ENCODE peak calls at places on chromosomes 12 and 14, in four cellular contexts. C is gastrocnemius medialis, F is K562, D is GM06990. T is an unnamed sample. For H3K36me3, the result is how much of the 10 kb centered on the place peaks cover.

GRCh38 chr14:34081126-34081575 is 130.3 kb upstream of the EGLN3 start:
- DNase-seq in C (no peak), F (no peak), D (no peak), T (no peak)

GRCh38 chr14:51356381-51356780 is 116.3 kb downstream of the TMX1 start:
- DNase-seq in C (no peak), F (no peak), D (no peak), T (no peak)

GRCh38 chr14:68538641-68539040 is 254.2 kb downstream of the ZFP36L1 start:
- DNase-seq in C (no peak), F (no peak), D (no peak), T (no peak)

GRCh38 chr12:92561543-92561899 is 141.3 kb upstream of the PLEKHG7 start:
- DNase-seq in C (peak), F (no peak), D (no peak), T (no peak)

GRCh38 chr14:80764496-80764895 is 177.0 kb downstream of the CEP128 start:
- DNase-seq in C (no peak), F (no peak), D (no peak), T (no peak)

GRCh38 chr12:11959117-11959823 is 111.5 kb upstream of the BCL2L14 start:
- DNase-seq in C (no peak), F (no peak), D (no peak), T (no peak)

GRCh38 chr12:120252071-120252906 is 13.2 kb downstream of the PXN start:
- DNase-seq in C (no peak), F (no peak), D (no peak), T (no peak)

GRCh38 chr14:102341566-102341965 is 21.1 kb downstream of the CINP start:
- DNase-seq in C (no peak), F (no peak), D (no peak), T (no peak)

GRCh38 chr14:81927069-81927468 is 393.4 kb upstream of the SEL1L start:
- DNase-seq in C (no peak), F (no peak), D (no peak), T (peak)

GRCh38 chr12:4586500-4586899 is 24.5 kb downstream of the DYRK4 start:
- DNase-seq in C (no peak), F (no peak), D (no peak), T (no peak)

GRCh38 chr14:65302571-65303184 is 109.9 kb upstream of the FUT8 start:
- DNase-seq in C (no peak), F (no peak), D (peak), T (no peak)

GRCh38 chr12:92242917-92243316 is 97.3 kb upstream of the BTG1 start:
- DNase-seq in C (peak), F (no peak), D (no peak), T (no peak)

GRCh38 chr12:108457006-108457733 is 57.9 kb upstream of the FICD start:
- DNase-seq in C (no peak), F (peak), D (peak), T (peak)

GRCh38 chr12:5733136-5733755 is 211.8 kb downstream of the ANO2 start:
- DNase-seq in C (no peak), F (no peak), D (no peak), T (no peak)

GRCh38 chr12:50924439-50925341 is 27.7 kb upstream of the HIGD1C start:
- DNase-seq in C (peak), F (peak), D (peak), T (no peak)

GRCh38 chr12:27946396-27946795 is 26.1 kb downstream of the PTHLH start:
- DNase-seq in C (no peak), F (no peak), D (no peak), T (no peak)

GRCh38 chr12:107126688-107127481 is 33.5 kb upstream of the CRY1 start:
- DNase-seq in C (no peak), F (no peak), D (no peak), T (no peak)
- H3K36me3 ChIP-seq in C (under half), F (under half), D (under half), T (under half)

DNA sequence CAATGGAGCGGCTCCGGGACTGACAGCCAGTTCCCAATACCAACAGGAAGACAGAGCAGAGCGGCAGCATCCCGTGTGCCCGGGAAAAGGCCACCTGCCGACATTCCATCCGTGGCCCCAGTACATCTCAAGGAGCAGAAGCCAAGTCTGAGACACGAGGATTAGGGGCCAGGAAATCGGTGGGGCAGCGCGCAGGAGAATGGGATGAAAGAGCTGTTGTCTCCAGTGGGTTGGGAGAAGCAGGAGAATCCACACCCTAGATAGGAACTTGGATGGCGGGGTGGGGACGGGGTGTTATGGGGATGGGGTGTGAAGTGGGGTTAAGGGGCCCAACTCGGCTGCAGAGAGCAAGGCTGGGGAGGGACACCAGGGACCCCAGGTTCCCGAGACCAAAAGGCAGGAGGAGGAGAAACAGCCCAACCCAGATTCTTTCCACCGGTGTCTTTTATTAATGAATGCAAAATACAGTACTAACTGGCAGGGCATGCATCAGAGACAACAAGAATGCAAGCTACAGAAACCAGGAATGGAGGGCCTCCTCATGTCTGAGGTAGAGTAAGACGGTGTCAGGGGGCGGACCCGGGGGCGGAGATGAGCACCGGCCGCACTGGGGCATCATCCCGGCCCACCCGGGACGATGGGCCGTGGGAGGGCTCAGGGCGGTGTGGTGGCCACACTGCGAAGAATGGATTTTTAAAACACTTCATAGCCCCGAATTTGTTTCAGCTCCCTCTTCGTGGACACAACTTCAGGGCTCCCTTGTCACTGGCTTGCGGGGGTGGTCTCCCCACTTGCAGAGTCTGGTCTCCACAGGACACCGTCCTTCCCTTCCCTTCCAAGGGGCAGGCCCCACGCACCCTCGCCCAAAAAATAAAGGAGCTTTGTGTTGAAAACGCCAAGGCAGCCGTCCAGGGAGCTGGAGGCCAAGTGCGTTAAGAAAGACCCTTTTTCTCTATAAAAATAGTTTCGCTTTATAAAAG is 50.2 kb downstream of the BEGAIN start:
- DNase-seq in C (peak), F (no peak), D (no peak), T (no peak)
- H3K36me3 ChIP-seq in C (under half), F (under half), D (under half), T (under half)

DNA sequence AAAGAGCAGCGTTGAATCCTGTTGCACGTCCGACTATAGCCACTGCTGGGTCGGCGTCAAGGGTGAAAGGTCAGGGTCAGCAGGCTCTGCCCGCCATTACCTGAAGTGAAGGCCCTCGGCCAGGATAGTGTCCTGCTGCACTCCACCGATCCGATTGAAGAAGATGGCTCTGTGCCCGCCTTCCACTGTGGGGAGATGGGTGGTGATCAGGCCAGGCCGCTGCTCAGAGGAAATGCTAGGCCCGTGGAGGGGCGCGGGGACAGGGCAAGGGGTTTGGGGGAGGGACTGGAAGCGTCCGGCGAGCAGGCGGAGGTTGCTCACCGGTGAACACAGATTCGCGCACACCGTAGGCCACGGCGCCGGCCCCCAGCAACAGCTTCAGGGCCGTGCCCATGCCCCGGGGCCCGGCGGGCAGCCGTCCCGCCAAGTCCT is 352 bp downstream of the PHB2 start:
- DNase-seq in C (no peak), F (no peak), D (no peak), T (no peak)
- H3K36me3 ChIP-seq in C (under half), F (half or more), D (under half), T (under half)

GRCh38 chr14:84655014-84655413 is 874.9 kb upstream of the FLRT2 start:
- DNase-seq in C (no peak), F (no peak), D (no peak), T (no peak)
- H3K36me3 ChIP-seq in C (under half), F (under half), D (under half), T (under half)

DNA sequence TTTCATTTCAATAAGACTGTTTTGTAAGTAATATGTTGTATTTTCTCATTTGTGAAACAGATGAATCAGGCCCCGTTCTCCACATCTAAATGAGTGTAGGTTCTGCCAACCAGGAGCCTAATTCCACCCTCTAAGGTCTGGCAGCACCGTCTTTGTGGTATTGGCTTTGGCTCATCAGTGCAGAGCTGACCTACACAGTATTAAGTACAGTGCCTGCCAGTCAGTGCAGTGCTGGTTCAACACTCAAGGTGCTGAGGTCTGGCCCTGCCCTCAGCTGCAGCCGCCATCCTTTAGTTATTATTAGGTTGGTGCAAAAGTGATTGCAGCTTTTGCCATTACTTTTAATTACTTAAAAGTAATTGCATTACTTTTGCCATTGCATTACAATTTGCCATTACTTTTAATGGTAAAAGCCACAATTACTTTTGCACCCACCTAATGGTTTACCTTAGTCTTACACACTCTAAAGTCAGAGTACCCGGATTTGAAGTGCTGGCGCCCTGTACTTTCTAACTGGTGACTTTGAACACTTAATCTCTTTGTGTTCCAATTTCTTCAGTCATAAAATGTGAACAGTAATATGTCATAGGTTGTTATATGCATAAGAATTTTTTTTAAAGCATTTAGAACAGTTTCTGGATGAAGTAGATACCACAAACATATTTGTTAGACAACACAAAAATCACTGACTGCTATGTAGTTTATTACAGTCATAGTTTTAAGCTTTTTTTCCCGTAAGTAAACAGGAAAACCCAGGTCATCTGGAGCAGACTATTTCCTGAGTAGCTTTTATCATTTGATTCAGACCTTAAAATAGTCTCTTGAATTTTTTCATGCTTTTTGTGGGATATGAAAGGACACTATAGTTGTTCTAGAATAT is 99.5 kb downstream of the SYNE2 start:
- DNase-seq in C (no peak), F (no peak), D (no peak), T (no peak)
- H3K36me3 ChIP-seq in C (under half), F (under half), D (under half), T (under half)

GRCh38 chr12:132638541-132639408 is 20.2 kb downstream of the P2RX2 start:
- DNase-seq in C (no peak), F (peak), D (no peak), T (no peak)
- H3K36me3 ChIP-seq in C (under half), F (half or more), D (half or more), T (half or more)

DNA sequence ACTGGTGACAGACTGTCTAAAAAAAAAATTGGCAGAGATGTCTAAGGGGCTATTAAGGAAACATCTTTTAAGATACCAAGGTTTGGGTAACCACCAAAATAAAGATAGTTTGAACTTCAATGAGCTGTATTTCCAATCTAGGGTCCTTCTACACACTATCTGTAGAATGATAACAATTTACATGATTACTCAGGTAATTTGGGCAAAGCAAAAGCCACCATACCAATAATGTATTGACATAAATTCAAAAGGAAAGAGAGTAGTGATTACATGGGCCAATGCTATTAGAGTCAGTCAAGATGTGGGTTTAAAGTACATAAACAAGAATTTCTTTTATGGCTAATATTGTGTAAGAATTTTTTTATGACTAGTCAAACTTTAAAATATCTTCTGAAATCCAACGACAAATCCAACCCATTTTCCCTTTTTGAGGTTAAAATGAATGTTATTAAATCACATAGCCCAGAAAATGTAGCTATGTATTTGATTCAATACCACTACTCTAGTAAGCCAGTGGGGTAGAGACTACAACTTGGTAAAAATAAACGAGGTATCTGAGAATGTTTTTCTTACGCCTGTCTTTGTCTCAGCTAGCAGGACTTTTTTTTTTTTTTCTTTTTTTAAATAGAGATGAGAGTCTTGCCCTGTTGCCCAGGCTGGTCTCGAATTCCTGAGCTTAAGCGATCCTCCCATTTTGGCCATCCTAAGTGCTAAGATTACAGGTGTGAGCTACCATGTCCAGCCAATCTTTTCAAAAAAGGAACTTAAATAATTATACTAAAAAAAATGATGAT is 10.4 kb downstream of the PNN start:
- DNase-seq in C (no peak), F (no peak), D (no peak), T (no peak)
- H3K36me3 ChIP-seq in C (under half), F (under half), D (under half), T (under half)

DNA sequence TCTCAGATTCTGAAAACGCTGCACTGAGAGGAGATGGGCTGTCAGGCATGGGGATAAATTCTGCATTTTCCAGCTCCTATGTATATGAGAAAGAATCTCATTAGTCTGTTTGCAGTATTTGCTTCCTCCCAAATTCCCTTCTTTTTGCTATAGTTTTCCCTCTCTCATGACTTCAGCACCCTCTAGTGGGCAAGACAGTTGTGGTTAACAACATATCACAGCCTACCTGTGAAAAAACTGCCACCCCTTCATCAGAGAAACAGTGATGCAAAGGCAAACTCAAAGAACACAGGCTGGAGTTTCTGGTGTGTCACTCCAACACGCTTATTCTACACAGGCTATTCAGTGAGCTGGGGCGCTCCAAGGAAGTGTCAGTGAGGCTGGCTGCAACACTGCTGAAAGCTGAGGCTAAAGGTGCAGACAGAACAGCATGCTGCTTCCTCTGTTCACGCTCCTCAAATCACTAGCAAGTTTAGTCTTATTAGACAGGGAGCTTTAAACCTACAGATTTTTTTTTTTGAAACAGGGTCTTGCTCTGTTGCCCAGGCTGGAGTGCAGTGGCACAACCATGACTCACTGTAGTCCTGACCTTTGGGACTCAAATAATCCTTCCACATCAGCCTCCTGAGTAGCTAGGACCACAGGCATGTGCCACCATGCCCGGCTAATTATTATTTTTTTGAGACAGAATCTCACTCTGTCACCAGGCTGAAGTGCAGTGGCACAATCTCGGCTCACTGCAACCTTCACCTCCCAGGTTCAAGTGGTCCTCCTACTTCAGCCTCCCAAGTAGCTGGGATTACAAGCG is 19.3 kb downstream of the ZC2HC1C start:
- DNase-seq in C (peak), F (peak), D (no peak), T (peak)
- H3K36me3 ChIP-seq in C (under half), F (under half), D (under half), T (under half)